ENCODE peak calls at places on chromosomes 12 and 14, in six cellular contexts. One of them, this sample, is unnamed.

GRCh38 chr12:31321565-31322228 is 4.3 kb downstream of the SINHCAF start:
- DNase-seq in DMS153: no peak
- DNase-seq in HCEC 1CT: no peak
- DNase-seq in left ventricle myocardium inferior: no peak
- DNase-seq in NCI-H748 treated with DMSO at 0.1 percent for 48 hours: no peak
- DNase-seq in activated T-helper 1 cell treated with anti-CD3 and anti-CD28 coated beads, Interleukin-2, amount 50 U/mL, for 16 hours: no peak
- DNase-seq in this sample: peak; percentile 30

GRCh38 chr12:83156800-83157199 is 470.1 kb downstream of the TMTC2 start:
- DNase-seq in NCI-H748 treated with DMSO at 0.1 percent for 48 hours: no peak
- DNase-seq in HCEC 1CT: no peak
- DNase-seq in left ventricle myocardium inferior: no peak
- DNase-seq in activated T-helper 1 cell treated with anti-CD3 and anti-CD28 coated beads, Interleukin-2, amount 50 U/mL, for 16 hours: no peak
- DNase-seq in DMS153: no peak
- DNase-seq in this sample: no peak

GRCh38 chr12:121786441-121786825 is 7.1 kb downstream of the RHOF start:
- DNase-seq in DMS153: no peak
- DNase-seq in left ventricle myocardium inferior: no peak
- DNase-seq in NCI-H748 treated with DMSO at 0.1 percent for 48 hours: no peak
- DNase-seq in HCEC 1CT: peak; percentile 95
- DNase-seq in activated T-helper 1 cell treated with anti-CD3 and anti-CD28 coated beads, Interleukin-2, amount 50 U/mL, for 16 hours: no peak
- DNase-seq in this sample: peak; percentile 94

GRCh38 chr12:30880813-30881212 is 45.7 kb upstream of the TSPAN11 start:
- DNase-seq in NCI-H748 treated with DMSO at 0.1 percent for 48 hours: no peak
- DNase-seq in DMS153: no peak
- DNase-seq in left ventricle myocardium inferior: no peak
- DNase-seq in HCEC 1CT: no peak
- DNase-seq in activated T-helper 1 cell treated with anti-CD3 and anti-CD28 coated beads, Interleukin-2, amount 50 U/mL, for 16 hours: no peak
- DNase-seq in this sample: no peak

GRCh38 chr12:114664661-114665320 is 19.2 kb downstream of the TBX3 start:
- DNase-seq in DMS153: no peak
- DNase-seq in NCI-H748 treated with DMSO at 0.1 percent for 48 hours: no peak
- DNase-seq in activated T-helper 1 cell treated with anti-CD3 and anti-CD28 coated beads, Interleukin-2, amount 50 U/mL, for 16 hours: no peak
- DNase-seq in HCEC 1CT: no peak
- DNase-seq in left ventricle myocardium inferior: no peak
- DNase-seq in this sample: no peak

GRCh38 chr12:19894803-19895202 is 455.5 kb downstream of the AEBP2 start:
- DNase-seq in activated T-helper 1 cell treated with anti-CD3 and anti-CD28 coated beads, Interleukin-2, amount 50 U/mL, for 16 hours: no peak
- DNase-seq in left ventricle myocardium inferior: no peak
- DNase-seq in DMS153: no peak
- DNase-seq in NCI-H748 treated with DMSO at 0.1 percent for 48 hours: no peak
- DNase-seq in HCEC 1CT: no peak
- DNase-seq in this sample: peak; percentile 12

GRCh38 chr12:128801879-128802391 is 21.8 kb downstream of the SLC15A4 start:
- DNase-seq in left ventricle myocardium inferior: no peak
- DNase-seq in activated T-helper 1 cell treated with anti-CD3 and anti-CD28 coated beads, Interleukin-2, amount 50 U/mL, for 16 hours: no peak
- DNase-seq in NCI-H748 treated with DMSO at 0.1 percent for 48 hours: no peak
- DNase-seq in HCEC 1CT: peak; percentile 53
- DNase-seq in DMS153: no peak
- DNase-seq in this sample: peak; percentile 50

GRCh38 chr14:20413785-20414117 is 450 bp upstream of the TEP1 start:
- DNase-seq in DMS153: no peak
- DNase-seq in NCI-H748 treated with DMSO at 0.1 percent for 48 hours: no peak
- DNase-seq in HCEC 1CT: peak; percentile 32
- DNase-seq in activated T-helper 1 cell treated with anti-CD3 and anti-CD28 coated beads, Interleukin-2, amount 50 U/mL, for 16 hours: no peak
- DNase-seq in left ventricle myocardium inferior: no peak
- DNase-seq in this sample: no peak

GRCh38 chr12:58470266-58471010 is 449.9 kb downstream of the LRIG3 start:
- DNase-seq in HCEC 1CT: no peak
- DNase-seq in left ventricle myocardium inferior: no peak
- DNase-seq in DMS153: no peak
- DNase-seq in activated T-helper 1 cell treated with anti-CD3 and anti-CD28 coated beads, Interleukin-2, amount 50 U/mL, for 16 hours: no peak
- DNase-seq in NCI-H748 treated with DMSO at 0.1 percent for 48 hours: no peak
- DNase-seq in this sample: no peak

GRCh38 chr14:53149656-53150319 is 3.3 kb downstream of the DDHD1 start:
- DNase-seq in left ventricle myocardium inferior: no peak
- DNase-seq in HCEC 1CT: no peak
- DNase-seq in NCI-H748 treated with DMSO at 0.1 percent for 48 hours: no peak
- DNase-seq in DMS153: no peak
- DNase-seq in activated T-helper 1 cell treated with anti-CD3 and anti-CD28 coated beads, Interleukin-2, amount 50 U/mL, for 16 hours: no peak
- DNase-seq in this sample: no peak

GRCh38 chr12:19507823-19508222 is 68.5 kb downstream of the AEBP2 start:
- DNase-seq in DMS153: no peak
- DNase-seq in left ventricle myocardium inferior: no peak
- DNase-seq in NCI-H748 treated with DMSO at 0.1 percent for 48 hours: no peak
- DNase-seq in activated T-helper 1 cell treated with anti-CD3 and anti-CD28 coated beads, Interleukin-2, amount 50 U/mL, for 16 hours: no peak
- DNase-seq in HCEC 1CT: peak; percentile 15
- DNase-seq in this sample: peak; percentile 45

GRCh38 chr14:104436047-104436531 is 143.5 kb upstream of the C14orf180 start:
- DNase-seq in DMS153: no peak
- DNase-seq in HCEC 1CT: no peak
- DNase-seq in NCI-H748 treated with DMSO at 0.1 percent for 48 hours: no peak
- DNase-seq in activated T-helper 1 cell treated with anti-CD3 and anti-CD28 coated beads, Interleukin-2, amount 50 U/mL, for 16 hours: no peak
- DNase-seq in left ventricle myocardium inferior: peak; percentile 78
- DNase-seq in this sample: peak; percentile 25

GRCh38 chr12:24993756-24994155 is 44.9 kb upstream of the BCAT1 start:
- DNase-seq in left ventricle myocardium inferior: no peak
- DNase-seq in activated T-helper 1 cell treated with anti-CD3 and anti-CD28 coated beads, Interleukin-2, amount 50 U/mL, for 16 hours: no peak
- DNase-seq in NCI-H748 treated with DMSO at 0.1 percent for 48 hours: no peak
- DNase-seq in HCEC 1CT: no peak
- DNase-seq in DMS153: no peak
- DNase-seq in this sample: no peak

GRCh38 chr12:87405918-87406317 is 623.3 kb downstream of the C12orf50 start:
- DNase-seq in HCEC 1CT: no peak
- DNase-seq in DMS153: no peak
- DNase-seq in activated T-helper 1 cell treated with anti-CD3 and anti-CD28 coated beads, Interleukin-2, amount 50 U/mL, for 16 hours: no peak
- DNase-seq in NCI-H748 treated with DMSO at 0.1 percent for 48 hours: no peak
- DNase-seq in left ventricle myocardium inferior: no peak
- DNase-seq in this sample: no peak

GRCh38 chr12:63921157-63921556 is 76.7 kb downstream of the SRGAP1 start:
- DNase-seq in DMS153: no peak
- DNase-seq in HCEC 1CT: no peak
- DNase-seq in activated T-helper 1 cell treated with anti-CD3 and anti-CD28 coated beads, Interleukin-2, amount 50 U/mL, for 16 hours: no peak
- DNase-seq in NCI-H748 treated with DMSO at 0.1 percent for 48 hours: no peak
- DNase-seq in left ventricle myocardium inferior: no peak
- DNase-seq in this sample: no peak

GRCh38 chr12:127083028-127083949 is 1183.7 kb upstream of the TMEM132C start:
- DNase-seq in HCEC 1CT: peak; percentile 79
- DNase-seq in NCI-H748 treated with DMSO at 0.1 percent for 48 hours: peak; percentile 82
- DNase-seq in activated T-helper 1 cell treated with anti-CD3 and anti-CD28 coated beads, Interleukin-2, amount 50 U/mL, for 16 hours: no peak
- DNase-seq in left ventricle myocardium inferior: no peak
- DNase-seq in DMS153: peak; percentile 83
- DNase-seq in this sample: peak; percentile 84

GRCh38 chr12:119902084-119902509 is 25.0 kb upstream of the CIT start:
- DNase-seq in DMS153: peak; percentile 82
- DNase-seq in NCI-H748 treated with DMSO at 0.1 percent for 48 hours: peak; percentile 80
- DNase-seq in left ventricle myocardium inferior: peak; percentile 15
- DNase-seq in activated T-helper 1 cell treated with anti-CD3 and anti-CD28 coated beads, Interleukin-2, amount 50 U/mL, for 16 hours: peak; percentile 37
- DNase-seq in HCEC 1CT: peak; percentile 79
- DNase-seq in this sample: peak; percentile 73

GRCh38 chr12:106084048-106084671 is 54.6 kb downstream of the NUAK1 start:
- DNase-seq in DMS153: no peak
- DNase-seq in NCI-H748 treated with DMSO at 0.1 percent for 48 hours: no peak
- DNase-seq in activated T-helper 1 cell treated with anti-CD3 and anti-CD28 coated beads, Interleukin-2, amount 50 U/mL, for 16 hours: no peak
- DNase-seq in HCEC 1CT: peak; percentile 71
- DNase-seq in left ventricle myocardium inferior: no peak
- DNase-seq in this sample: peak; percentile 44

GRCh38 chr12:71870409-71870808 is 30.9 kb downstream of the TBC1D15 start:
- DNase-seq in DMS153: no peak
- DNase-seq in left ventricle myocardium inferior: no peak
- DNase-seq in NCI-H748 treated with DMSO at 0.1 percent for 48 hours: no peak
- DNase-seq in HCEC 1CT: no peak
- DNase-seq in activated T-helper 1 cell treated with anti-CD3 and anti-CD28 coated beads, Interleukin-2, amount 50 U/mL, for 16 hours: no peak
- DNase-seq in this sample: peak; percentile 13

GRCh38 chr12:89225401-89225800 is 126.9 kb downstream of the DUSP6 start:
- DNase-seq in HCEC 1CT: peak; percentile 84
- DNase-seq in left ventricle myocardium inferior: peak; percentile 13
- DNase-seq in activated T-helper 1 cell treated with anti-CD3 and anti-CD28 coated beads, Interleukin-2, amount 50 U/mL, for 16 hours: peak; percentile 14
- DNase-seq in DMS153: peak; percentile 79
- DNase-seq in NCI-H748 treated with DMSO at 0.1 percent for 48 hours: no peak
- DNase-seq in this sample: peak; percentile 90

GRCh38 chr14:80664576-80664975 is 277.0 kb downstream of the CEP128 start:
- DNase-seq in NCI-H748 treated with DMSO at 0.1 percent for 48 hours: no peak
- DNase-seq in activated T-helper 1 cell treated with anti-CD3 and anti-CD28 coated beads, Interleukin-2, amount 50 U/mL, for 16 hours: no peak
- DNase-seq in DMS153: no peak
- DNase-seq in HCEC 1CT: peak; percentile 22
- DNase-seq in left ventricle myocardium inferior: no peak
- DNase-seq in this sample: no peak

GRCh38 chr12:119006749-119007148 is 25.4 kb downstream of the SRRM4 start:
- DNase-seq in left ventricle myocardium inferior: no peak
- DNase-seq in NCI-H748 treated with DMSO at 0.1 percent for 48 hours: no peak
- DNase-seq in HCEC 1CT: no peak
- DNase-seq in DMS153: no peak
- DNase-seq in activated T-helper 1 cell treated with anti-CD3 and anti-CD28 coated beads, Interleukin-2, amount 50 U/mL, for 16 hours: no peak
- DNase-seq in this sample: no peak

GRCh38 chr12:57236224-57236924 is 6.9 kb downstream of the SHMT2 start:
- DNase-seq in left ventricle myocardium inferior: no peak
- DNase-seq in activated T-helper 1 cell treated with anti-CD3 and anti-CD28 coated beads, Interleukin-2, amount 50 U/mL, for 16 hours: no peak
- DNase-seq in DMS153: no peak
- DNase-seq in NCI-H748 treated with DMSO at 0.1 percent for 48 hours: no peak
- DNase-seq in HCEC 1CT: no peak
- DNase-seq in this sample: no peak

GRCh38 chr14:34536951-34537676 is 2.4 kb downstream of the EAPP start:
- DNase-seq in HCEC 1CT: no peak
- DNase-seq in DMS153: no peak
- DNase-seq in activated T-helper 1 cell treated with anti-CD3 and anti-CD28 coated beads, Interleukin-2, amount 50 U/mL, for 16 hours: no peak
- DNase-seq in left ventricle myocardium inferior: no peak
- DNase-seq in NCI-H748 treated with DMSO at 0.1 percent for 48 hours: no peak
- DNase-seq in this sample: peak; percentile 18

GRCh38 chr12:98618952-98619351 is 25.5 kb downstream of the SLC25A3 start:
- DNase-seq in NCI-H748 treated with DMSO at 0.1 percent for 48 hours: no peak
- DNase-seq in HCEC 1CT: peak; percentile 60
- DNase-seq in left ventricle myocardium inferior: no peak
- DNase-seq in activated T-helper 1 cell treated with anti-CD3 and anti-CD28 coated beads, Interleukin-2, amount 50 U/mL, for 16 hours: no peak
- DNase-seq in DMS153: no peak
- DNase-seq in this sample: peak; percentile 83

GRCh38 chr12:75790219-75790618 is 241.4 kb downstream of the PHLDA1 start:
- DNase-seq in left ventricle myocardium inferior: no peak
- DNase-seq in activated T-helper 1 cell treated with anti-CD3 and anti-CD28 coated beads, Interleukin-2, amount 50 U/mL, for 16 hours: no peak
- DNase-seq in HCEC 1CT: peak; percentile 71
- DNase-seq in DMS153: no peak
- DNase-seq in NCI-H748 treated with DMSO at 0.1 percent for 48 hours: no peak
- DNase-seq in this sample: peak; percentile 37

GRCh38 chr12:34595749-34596733 is 573.7 kb downstream of the ALG10 start:
- DNase-seq in HCEC 1CT: no peak
- DNase-seq in DMS153: no peak
- DNase-seq in left ventricle myocardium inferior: no peak
- DNase-seq in activated T-helper 1 cell treated with anti-CD3 and anti-CD28 coated beads, Interleukin-2, amount 50 U/mL, for 16 hours: no peak
- DNase-seq in NCI-H748 treated with DMSO at 0.1 percent for 48 hours: no peak
- DNase-seq in this sample: no peak

GRCh38 chr12:57243521-57244305 is 7.3 kb downstream of the STAC3 start:
- DNase-seq in NCI-H748 treated with DMSO at 0.1 percent for 48 hours: peak; percentile 72
- DNase-seq in left ventricle myocardium inferior: peak; percentile 79
- DNase-seq in activated T-helper 1 cell treated with anti-CD3 and anti-CD28 coated beads, Interleukin-2, amount 50 U/mL, for 16 hours: peak; percentile 68
- DNase-seq in DMS153: peak; percentile 82
- DNase-seq in HCEC 1CT: peak; percentile 65
- DNase-seq in this sample: peak; percentile 68

GRCh38 chr14:106530423-106531107 is 1004.2 kb downstream of the TMEM121 start:
- DNase-seq in NCI-H748 treated with DMSO at 0.1 percent for 48 hours: no peak
- DNase-seq in HCEC 1CT: no peak
- DNase-seq in activated T-helper 1 cell treated with anti-CD3 and anti-CD28 coated beads, Interleukin-2, amount 50 U/mL, for 16 hours: no peak
- DNase-seq in DMS153: no peak
- DNase-seq in left ventricle myocardium inferior: no peak
- DNase-seq in this sample: no peak

GRCh38 chr12:53047221-53048032 is 2.4 kb upstream of the TNS2 start:
- DNase-seq in NCI-H748 treated with DMSO at 0.1 percent for 48 hours: peak; percentile 23
- DNase-seq in DMS153: no peak
- DNase-seq in left ventricle myocardium inferior: peak; percentile 87
- DNase-seq in activated T-helper 1 cell treated with anti-CD3 and anti-CD28 coated beads, Interleukin-2, amount 50 U/mL, for 16 hours: peak; percentile 44
- DNase-seq in HCEC 1CT: peak; percentile 71
- DNase-seq in this sample: peak; percentile 60

GRCh38 chr12:96878704-96879103 is 28.4 kb upstream of the NEDD1 start:
- DNase-seq in NCI-H748 treated with DMSO at 0.1 percent for 48 hours: no peak
- DNase-seq in DMS153: no peak
- DNase-seq in HCEC 1CT: peak; percentile 30
- DNase-seq in left ventricle myocardium inferior: no peak
- DNase-seq in activated T-helper 1 cell treated with anti-CD3 and anti-CD28 coated beads, Interleukin-2, amount 50 U/mL, for 16 hours: no peak
- DNase-seq in this sample: peak; percentile 8

GRCh38 chr12:25594376-25594775 is 41.3 kb upstream of the LMNTD1 start:
- DNase-seq in DMS153: no peak
- DNase-seq in left ventricle myocardium inferior: no peak
- DNase-seq in HCEC 1CT: no peak
- DNase-seq in NCI-H748 treated with DMSO at 0.1 percent for 48 hours: no peak
- DNase-seq in activated T-helper 1 cell treated with anti-CD3 and anti-CD28 coated beads, Interleukin-2, amount 50 U/mL, for 16 hours: no peak
- DNase-seq in this sample: peak; percentile 69

GRCh38 chr12:30964896-30965612 is 38.5 kb downstream of the TSPAN11 start:
- DNase-seq in NCI-H748 treated with DMSO at 0.1 percent for 48 hours: no peak
- DNase-seq in left ventricle myocardium inferior: no peak
- DNase-seq in DMS153: no peak
- DNase-seq in HCEC 1CT: no peak
- DNase-seq in activated T-helper 1 cell treated with anti-CD3 and anti-CD28 coated beads, Interleukin-2, amount 50 U/mL, for 16 hours: no peak
- DNase-seq in this sample: no peak

GRCh38 chr12:124573839-124574786 is 6.7 kb upstream of the NCOR2 start:
- DNase-seq in DMS153: no peak
- DNase-seq in NCI-H748 treated with DMSO at 0.1 percent for 48 hours: no peak
- DNase-seq in HCEC 1CT: no peak
- DNase-seq in activated T-helper 1 cell treated with anti-CD3 and anti-CD28 coated beads, Interleukin-2, amount 50 U/mL, for 16 hours: no peak
- DNase-seq in left ventricle myocardium inferior: no peak
- DNase-seq in this sample: no peak

GRCh38 chr12:1197264-1198018 is 206.4 kb downstream of the ERC1 start:
- DNase-seq in HCEC 1CT: no peak
- DNase-seq in activated T-helper 1 cell treated with anti-CD3 and anti-CD28 coated beads, Interleukin-2, amount 50 U/mL, for 16 hours: no peak
- DNase-seq in DMS153: no peak
- DNase-seq in NCI-H748 treated with DMSO at 0.1 percent for 48 hours: no peak
- DNase-seq in left ventricle myocardium inferior: no peak
- DNase-seq in this sample: peak; percentile 21

GRCh38 chr14:68084256-68084655 is 264.7 kb downstream of the RAD51B start:
- DNase-seq in DMS153: no peak
- DNase-seq in activated T-helper 1 cell treated with anti-CD3 and anti-CD28 coated beads, Interleukin-2, amount 50 U/mL, for 16 hours: no peak
- DNase-seq in NCI-H748 treated with DMSO at 0.1 percent for 48 hours: no peak
- DNase-seq in left ventricle myocardium inferior: no peak
- DNase-seq in HCEC 1CT: peak; percentile 22
- DNase-seq in this sample: peak; percentile 40

This sample was measured in fibroblast of mammary gland.